ENCODE peak calls at places on chromosomes 7 and 10, in seven cellular contexts. B is breast epithelium, M is transverse colon, A is lung, V is fibroblast of lung, O is H9, F is uterus. D is an unnamed sample. For H3K4me1, the result is how much of the 10 kb centered on the place peaks cover.

GRCh38 chr10:66680886-66681285 is 244.9 kb upstream of the LRRTM3 start:
- DNase-seq in B (no peak), M (no peak), A (no peak), V (no peak), O (no peak), F (no peak), D (no peak)

GRCh38 chr10:93079663-93080349 is 6.1 kb downstream of the CYP26A1 start:
- DNase-seq in B (no peak), M (no peak), A (peak), V (no peak), O (no peak), F (no peak), D (peak)

GRCh38 chr7:44738031-44738730 is 10.5 kb upstream of the ZMIZ2 start:
- DNase-seq in B (no peak), M (no peak), A (no peak), V (no peak), O (no peak), F (no peak), D (no peak)

GRCh38 chr10:33706746-33707145 is 372.3 kb upstream of the NRP1 start:
- DNase-seq in B (no peak), M (no peak), A (no peak), V (peak), O (no peak), F (no peak), D (no peak)

GRCh38 chr10:71512794-71513379 is 116.2 kb downstream of the CDH23 start:
- DNase-seq in B (peak), M (no peak), A (peak), V (no peak), O (no peak), F (no peak), D (no peak)

GRCh38 chr10:44284198-44285084 is 100.5 kb downstream of the CXCL12 start:
- DNase-seq in B (no peak), M (no peak), A (no peak), V (no peak), O (no peak), F (no peak), D (no peak)

GRCh38 chr7:30626984-30627383 is 32.3 kb downstream of the GARS1 start:
- DNase-seq in B (no peak), M (no peak), A (no peak), V (no peak), O (no peak), F (no peak), D (no peak)

GRCh38 chr7:50826371-50827172 is 43.9 kb upstream of the GRB10 start:
- DNase-seq in B (no peak), M (no peak), A (no peak), V (peak), O (no peak), F (no peak), D (no peak)

GRCh38 chr10:113222207-113222606 is 272.2 kb downstream of the TCF7L2 start:
- DNase-seq in B (no peak), M (no peak), A (no peak), V (no peak), O (no peak), F (no peak), D (peak)

GRCh38 chr10:62805139-62806092 is 896 bp downstream of the ADO start:
- DNase-seq in B (no peak), M (peak), A (peak), V (peak), O (peak), F (peak), D (peak)

GRCh38 chr10:93059975-93060886 is at the start of gene CYP26C1:
- DNase-seq in B (no peak), M (no peak), A (no peak), V (no peak), O (peak), F (no peak), D (peak)

GRCh38 chr10:129915526-129916378 is 48.3 kb downstream of the EBF3 start:
- DNase-seq in B (peak), M (no peak), A (no peak), V (no peak), O (no peak), F (no peak), D (no peak)

GRCh38 chr10:127813290-127813689 is 76.3 kb downstream of the FOXI2 start:
- DNase-seq in B (no peak), M (no peak), A (no peak), V (no peak), O (no peak), F (no peak), D (no peak)
- TF ChIP-seq CTCF in B (no peak), M (no peak), A (no peak), V (no peak), O (peak), F (peak), D (peak)

GRCh38 chr7:121519548-121520521 is 123.7 kb upstream of the FAM3C start:
- DNase-seq in B (no peak), M (no peak), A (no peak), V (no peak), O (no peak), F (peak), D (no peak)
- H3K27ac ChIP-seq in B (peak), M (no peak), A (no peak), V (no peak), O (no peak), F (peak), D (no peak)

DNA sequence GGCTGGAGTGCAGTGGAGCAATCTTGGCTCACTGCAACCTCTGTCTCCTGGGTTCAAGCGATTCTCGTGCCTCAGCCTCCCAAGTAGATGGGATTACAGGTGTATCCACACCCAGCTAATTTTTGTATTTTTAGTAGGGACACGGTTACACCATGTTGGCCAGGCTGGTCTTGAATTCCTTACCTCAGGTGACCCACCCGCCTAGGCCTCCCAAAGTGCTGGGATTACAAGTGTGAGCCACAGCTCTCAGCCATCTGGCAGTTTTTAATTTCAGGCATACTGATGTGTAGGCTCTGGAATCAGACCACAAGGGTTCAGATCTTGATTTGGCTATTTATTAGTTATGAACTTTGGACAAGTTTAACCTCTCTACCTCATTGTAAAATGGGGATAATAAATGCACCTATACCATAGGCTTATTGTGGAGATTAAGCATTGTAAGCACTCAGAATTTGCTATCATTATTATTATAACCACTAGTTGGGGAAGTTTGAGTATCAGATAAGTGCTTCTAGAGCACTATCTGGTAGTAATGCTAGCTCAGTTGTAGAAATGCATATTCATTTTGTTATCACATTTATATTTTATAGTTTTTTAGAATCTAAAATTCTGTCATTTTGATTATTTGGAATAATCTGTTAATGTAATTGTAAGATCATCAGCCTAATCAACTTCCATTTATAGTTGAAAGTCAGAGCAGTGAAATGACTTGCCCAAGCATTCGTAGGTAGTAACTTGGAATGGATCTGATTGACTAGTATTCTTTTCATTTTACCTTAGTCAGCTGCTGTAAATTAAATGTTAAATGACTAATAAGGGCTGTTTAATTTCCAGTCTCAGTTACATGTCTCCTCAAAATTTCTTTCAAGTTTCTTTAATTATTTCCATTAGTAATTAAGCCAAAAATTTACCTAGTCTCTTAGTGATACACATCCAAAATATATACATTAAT is 22.5 kb downstream of the KMT2E start:
- DNase-seq in B (no peak), M (no peak), A (no peak), V (no peak), O (no peak), F (no peak), D (no peak)
- H3K4me1 ChIP-seq in B (under half), M (under half), A (under half), V (under half), O (under half), F (under half), D (under half)

DNA sequence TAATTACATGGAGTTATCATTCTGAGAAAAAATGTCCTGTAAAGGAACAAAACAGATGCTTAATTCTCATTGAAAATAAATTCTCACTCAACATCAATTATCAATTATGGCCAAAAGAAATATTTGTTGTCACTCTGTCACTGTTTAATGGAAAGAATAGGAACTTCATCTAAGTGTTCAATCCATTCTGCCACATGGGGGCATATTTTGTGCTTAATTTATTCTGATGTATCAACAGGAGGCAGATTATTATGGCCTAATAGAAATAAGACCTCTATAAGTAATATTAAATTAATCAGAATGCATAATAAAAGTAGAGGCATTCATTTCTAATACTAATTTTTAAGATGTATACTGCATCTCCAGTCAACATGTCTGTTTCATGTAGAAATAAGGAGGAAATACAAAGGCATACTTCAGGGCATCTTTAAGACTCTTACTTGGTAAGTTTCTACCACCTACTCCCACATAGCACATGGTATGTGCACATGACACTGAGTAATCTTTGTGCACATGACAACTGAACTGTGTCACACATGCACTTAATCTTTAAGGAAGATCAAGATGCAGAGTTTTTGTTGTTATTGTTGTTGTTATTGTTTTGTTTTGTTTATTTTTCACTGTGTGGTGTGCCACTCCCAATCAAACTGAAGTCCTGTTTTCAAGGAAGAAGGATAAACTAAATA is 420.4 kb upstream of the SEMA3A start:
- DNase-seq in B (no peak), M (no peak), A (no peak), V (peak), O (no peak), F (no peak), D (no peak)
- TF ChIP-seq CTCF in B (no peak), M (no peak), A (no peak), V (no peak), O (peak), F (no peak), D (peak)

GRCh38 chr7:21500117-21500516 is 42.7 kb upstream of the DNAH11 start:
- DNase-seq in B (no peak), M (no peak), A (no peak), V (no peak), O (no peak), F (no peak), D (no peak)
- H3K27ac ChIP-seq in B (no peak), M (no peak), A (no peak), V (no peak), O (no peak), F (no peak), D (no peak)

GRCh38 chr7:131623154-131623553 is 66.7 kb upstream of the PODXL start:
- DNase-seq in B (peak), M (peak), A (no peak), V (no peak), O (no peak), F (no peak), D (peak)
- H3K4me1 ChIP-seq in B (under half), M (under half), A (under half), V (under half), O (under half), F (under half), D (half or more)

GRCh38 chr7:16114633-16115032 is 306.7 kb downstream of the CRPPA start:
- DNase-seq in B (no peak), M (no peak), A (no peak), V (peak), O (no peak), F (no peak), D (no peak)
- TF ChIP-seq CTCF in B (no peak), M (no peak), A (no peak), V (peak), O (peak), F (no peak), D (peak)

GRCh38 chr7:137820677-137821420 is 25.9 kb downstream of the DGKI start:
- DNase-seq in B (peak), M (no peak), A (peak), V (peak), O (peak), F (peak), D (peak)

GRCh38 chr7:137820156-137820555 is 26.6 kb downstream of the DGKI start:
- DNase-seq in B (no peak), M (no peak), A (no peak), V (no peak), O (no peak), F (no peak), D (no peak)

GRCh38 chr7:137816696-137817320 is 30.0 kb downstream of the DGKI start:
- DNase-seq in B (no peak), M (no peak), A (no peak), V (peak), O (no peak), F (no peak), D (no peak)

DNA sequence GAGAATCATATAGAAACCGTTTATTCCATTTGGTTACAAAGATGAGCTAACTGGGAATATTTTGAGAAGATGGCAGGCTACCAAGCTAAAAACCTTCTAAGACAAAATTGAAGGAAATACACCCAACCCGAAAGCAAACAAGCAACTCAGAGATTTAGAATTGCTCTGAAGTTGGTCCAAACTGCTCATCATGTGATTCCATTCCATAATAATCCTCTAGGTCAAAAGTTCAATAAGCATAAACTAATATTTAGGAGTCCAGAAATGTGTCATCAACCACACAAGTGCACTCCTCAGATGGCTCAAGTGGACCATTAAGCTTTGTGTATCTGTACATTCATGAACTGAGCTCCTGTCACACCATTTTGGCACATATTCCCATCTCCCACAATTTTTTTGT is 28.7 kb downstream of the DGKI start:
- DNase-seq in B (no peak), M (no peak), A (no peak), V (peak), O (no peak), F (no peak), D (no peak)
- H3K27ac ChIP-seq in B (no peak), M (no peak), A (no peak), V (no peak), O (no peak), F (no peak), D (no peak)

GRCh38 chr10:30744124-30744523 is 114.6 kb upstream of the LYZL2 start:
- DNase-seq in B (no peak), M (no peak), A (no peak), V (no peak), O (no peak), F (no peak), D (no peak)

GRCh38 chr10:30738416-30738815 is 108.9 kb upstream of the LYZL2 start:
- DNase-seq in B (no peak), M (no peak), A (no peak), V (no peak), O (no peak), F (no peak), D (no peak)

GRCh38 chr10:30743586-30743985 is 114.0 kb upstream of the LYZL2 start:
- DNase-seq in B (no peak), M (no peak), A (no peak), V (no peak), O (no peak), F (no peak), D (no peak)

GRCh38 chr10:30745953-30746352 is 116.4 kb upstream of the LYZL2 start:
- DNase-seq in B (no peak), M (no peak), A (no peak), V (no peak), O (no peak), F (no peak), D (no peak)

DNA sequence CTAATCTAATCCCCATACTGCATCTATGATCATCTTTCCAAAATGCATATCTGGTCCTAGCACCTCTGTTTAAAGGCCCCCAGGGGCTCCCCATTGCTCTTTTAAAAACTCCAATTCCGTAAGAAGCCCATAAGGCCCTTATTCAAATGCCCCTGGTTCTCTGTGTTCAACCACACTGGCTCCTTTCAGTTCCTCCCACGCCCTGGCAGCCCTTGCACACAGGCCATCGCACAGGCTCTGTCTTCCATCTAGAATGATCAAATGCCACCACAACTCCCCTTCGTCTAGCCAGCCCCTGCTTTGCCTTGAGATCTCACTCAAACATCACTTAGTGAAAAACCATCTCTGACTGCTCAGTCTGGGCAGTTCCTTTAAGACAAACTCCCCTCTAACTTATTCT is 112.9 kb upstream of the LYZL2 start:
- DNase-seq in B (no peak), M (no peak), A (no peak), V (no peak), O (no peak), F (no peak), D (no peak)
- H3K4me1 ChIP-seq in B (under half), M (under half), A (under half), V (under half), O (under half), F (under half), D (under half)

D was measured in endodermal cell.